ENCODE peak calls at places on chromosome 16, in four cellular contexts. N is neural progenitor cell, P is Calu3, D is heart left ventricle. C is an unnamed sample.
A peak's percentile ranks its signal among the peaks of the same experiment; 100 is the strongest.

GRCh38 chr16:23836078-23836403 is 258 bp downstream of the PRKCB start:
- DNase-seq in D (no peak), N (no peak), P (no peak), C (no peak)

GRCh38 chr16:81879625-81880024 is 100.5 kb downstream of the PLCG2 start:
- DNase-seq in N (peak; percentile 16), P (no peak), D (no peak), C (no peak)

GRCh38 chr16:49608801-49609200 is 235.2 kb downstream of the C16orf78 start:
- DNase-seq in N (peak; percentile 53), P (no peak), D (no peak), C (no peak)

GRCh38 chr16:49492090-49492801 is 118.6 kb downstream of the C16orf78 start:
- DNase-seq in N (peak; percentile 83), P (peak; percentile 40), D (peak; percentile 40), C (peak; percentile 32)

GRCh38 chr16:80973991-80974390 is 32.7 kb downstream of the CMC2 start:
- DNase-seq in P (no peak), N (no peak), D (no peak), C (no peak)

GRCh38 chr16:83338941-83339340 is 468.8 kb upstream of the HSBP1 start:
- DNase-seq in D (no peak), N (no peak), P (no peak), C (no peak)

GRCh38 chr16:58243528-58244004 is 45.7 kb upstream of the CSNK2A2 start:
- DNase-seq in D (no peak), N (no peak), P (peak; percentile 48), C (no peak)

GRCh38 chr16:50448522-50448921 is 79.7 kb upstream of the BRD7 start:
- DNase-seq in D (no peak), P (peak; percentile 20), N (peak; percentile 81), C (no peak)

GRCh38 chr16:66740010-66740409 is 11.4 kb downstream of the DYNC1LI2 start:
- DNase-seq in D (no peak), P (no peak), N (peak; percentile 75), C (no peak)

GRCh38 chr16:64459821-64460220 is 662.0 kb downstream of the CDH11 start:
- DNase-seq in D (peak; percentile 23), N (no peak), P (no peak), C (no peak)

GRCh38 chr16:67548265-67549126 is 13.8 kb upstream of the CTCF start:
- DNase-seq in D (no peak), N (no peak), P (no peak), C (no peak)

GRCh38 chr16:8885674-8886592 is 3.8 kb downstream of the LITAFD start:
- DNase-seq in P (peak; percentile 36), D (no peak), N (peak; percentile 44), C (no peak)

GRCh38 chr16:58471209-58471975 is 28.6 kb upstream of the NDRG4 start:
- DNase-seq in D (no peak), P (no peak), N (no peak), C (no peak)

GRCh38 chr16:67486805-67487204 is 3.5 kb upstream of the AGRP start:
- DNase-seq in N (no peak), P (no peak), D (no peak), C (no peak)

GRCh38 chr16:11283820-11284248 is 2.7 kb upstream of the PRM1 start:
- DNase-seq in P (no peak), N (peak; percentile 33), D (no peak), C (no peak)

DNA sequence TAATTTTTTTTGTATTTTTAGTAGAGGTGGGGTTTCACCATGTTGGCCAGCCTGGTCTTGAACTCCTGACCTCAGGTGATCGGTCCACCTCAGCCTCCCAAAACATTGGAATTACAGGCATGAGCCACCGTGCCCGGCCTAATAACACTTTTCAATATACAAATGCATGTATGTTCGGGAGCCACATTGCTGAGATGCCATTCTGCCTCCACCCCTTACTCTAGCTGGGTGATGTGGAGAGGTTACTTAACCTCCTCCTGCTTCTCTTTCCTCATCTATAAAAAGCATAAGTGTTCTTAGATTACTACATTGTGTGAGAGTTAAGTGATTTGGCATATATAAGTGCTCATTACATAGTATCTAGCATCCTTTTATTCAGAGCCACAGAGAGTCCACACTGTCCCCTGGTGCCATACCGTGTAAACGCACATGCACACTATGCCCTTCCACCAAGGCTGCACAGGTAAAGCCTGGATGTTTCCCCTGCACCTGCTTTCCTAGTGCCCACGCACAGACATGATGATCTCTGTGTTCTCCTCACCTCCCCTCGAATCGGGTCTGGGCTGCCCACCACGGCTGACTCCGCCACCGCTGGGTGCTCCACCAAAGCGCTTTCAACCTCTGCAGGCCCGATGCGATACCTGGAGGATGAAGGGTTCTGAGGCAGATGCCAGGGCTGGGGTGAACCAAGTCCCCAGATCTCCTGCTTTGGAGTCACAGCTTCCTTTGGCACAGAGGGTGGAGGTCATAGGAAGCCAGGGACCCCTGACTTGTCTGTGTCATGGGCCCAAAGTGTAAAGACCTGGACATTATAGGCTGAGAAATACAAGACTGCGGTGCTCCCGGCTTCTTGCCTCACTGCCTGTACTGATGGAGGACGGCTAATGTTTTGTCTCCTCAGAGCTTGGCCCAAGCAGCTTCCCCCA is 49.0 kb upstream of the ACSM2B start:
- DNase-seq in D (no peak), P (no peak), N (no peak), C (no peak)
- TF ChIP-seq CTCF in D (no peak), P (no peak), N (no peak), C (no peak)

DNA sequence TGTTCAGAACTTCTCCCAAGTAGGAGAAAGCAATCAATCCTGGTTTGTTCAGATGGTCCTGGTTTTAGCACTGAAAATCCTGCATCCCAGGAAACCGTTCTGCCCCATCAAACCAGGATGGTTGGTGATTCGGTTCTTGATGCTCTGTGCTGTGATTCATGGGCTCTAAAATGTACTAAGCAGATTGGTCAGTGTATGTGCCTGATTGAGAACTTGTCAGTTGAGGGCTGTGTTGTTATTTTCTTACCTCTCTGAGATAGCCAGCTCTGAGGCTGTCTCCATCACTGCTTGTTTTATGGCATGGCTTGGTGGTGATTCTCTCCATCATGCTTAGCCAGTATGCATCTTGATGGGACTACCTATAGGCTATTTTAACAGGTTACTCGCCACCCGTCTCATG is 246.9 kb upstream of the RBFOX1 start:
- DNase-seq in P (no peak), D (no peak), N (no peak), C (no peak)
- TF ChIP-seq CTCF in P (no peak), D (no peak), N (no peak), C (no peak)

DNA sequence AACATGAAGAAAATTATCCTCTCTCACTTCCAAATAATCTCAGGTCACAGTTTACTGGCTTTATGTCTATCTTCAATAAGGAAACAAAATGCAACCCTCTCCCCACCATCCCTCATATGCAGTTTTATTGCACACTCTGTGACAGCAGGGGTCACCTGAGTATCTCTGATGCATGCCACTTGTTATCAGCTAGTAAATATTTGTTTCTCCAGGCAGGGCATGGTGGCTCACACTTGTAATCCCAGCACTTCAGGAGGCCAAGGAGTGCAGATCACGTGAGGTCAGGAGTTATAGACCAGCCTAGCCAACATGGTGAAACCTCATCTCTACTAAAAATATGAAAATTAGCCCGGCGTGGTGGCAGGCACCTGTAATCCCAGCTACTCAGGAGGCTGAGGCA is 61.1 kb downstream of the ADAMTS18 start:
- DNase-seq in D (no peak), N (no peak), P (no peak), C (no peak)
- TF ChIP-seq CTCF in D (no peak), N (no peak), P (no peak), C (no peak)

GRCh38 chr16:88065747-88066142 is 114.5 kb downstream of the BANP start:
- DNase-seq in P (no peak), N (no peak), D (no peak), C (peak; percentile 10)

GRCh38 chr16:88064889-88065746 is 113.9 kb downstream of the BANP start:
- DNase-seq in N (no peak), P (no peak), D (no peak), C (peak; percentile 5)

GRCh38 chr16:88066234-88066633 is 115.0 kb downstream of the BANP start:
- DNase-seq in N (no peak), P (no peak), D (no peak), C (no peak)

GRCh38 chr16:88067530-88068411 is 116.5 kb downstream of the BANP start:
- DNase-seq in N (no peak), P (no peak), D (no peak), C (no peak)

DNA sequence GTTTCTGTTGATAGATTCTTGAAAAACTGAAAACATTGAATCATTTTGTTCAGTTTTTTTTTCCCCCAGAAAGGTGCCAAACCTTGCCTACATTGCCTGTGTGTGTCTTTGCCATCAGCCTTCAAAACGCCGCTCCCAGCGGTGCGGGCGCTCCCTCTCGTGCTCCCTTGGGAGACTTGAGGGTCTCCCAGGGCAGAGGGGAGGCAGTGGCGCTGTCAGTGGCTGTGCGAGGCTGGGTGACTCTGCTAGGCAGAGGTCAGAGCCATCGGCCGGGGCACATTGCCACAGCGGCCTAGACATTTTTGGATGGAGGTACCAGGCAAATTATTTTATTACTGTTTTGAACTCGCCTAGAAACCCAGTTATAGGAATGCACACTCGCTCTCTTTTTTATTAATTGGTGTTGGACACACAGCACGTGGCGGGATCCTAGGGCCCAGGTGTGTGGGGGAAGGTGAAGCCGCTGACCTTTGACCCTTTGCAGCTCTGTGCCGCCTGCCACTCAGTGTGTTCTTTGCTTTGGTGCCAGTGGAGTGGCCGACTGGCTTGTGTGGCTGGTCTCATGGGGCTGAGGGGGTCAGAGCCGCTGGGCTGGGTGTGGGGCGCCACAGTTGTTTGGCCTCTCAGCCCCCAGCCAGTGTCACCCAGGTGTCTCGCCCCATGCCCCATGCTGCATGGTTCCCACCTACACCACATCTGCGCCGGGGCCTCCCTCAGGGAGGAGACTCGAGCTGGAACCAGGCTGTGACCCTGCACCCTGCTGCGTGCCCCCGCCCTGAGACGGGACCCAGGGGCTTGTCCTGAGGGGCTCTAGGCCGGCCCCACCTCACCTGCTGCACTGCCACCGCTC is 115.7 kb downstream of the BANP start:
- DNase-seq in N (no peak), P (no peak), D (no peak), C (no peak)
- TF ChIP-seq CTCF in N (no peak), P (no peak), D (no peak), C (no peak)

GRCh38 chr16:27190316-27190871 is 12.9 kb upstream of the KDM8 start:
- DNase-seq in P (no peak), N (no peak), D (no peak), C (no peak)
- TF ChIP-seq CTCF in P (no peak), N (no peak), D (no peak), C (no peak)